ENCODE peak calls at places on chromosomes 12 and 14, in five cellular contexts. One of them, this sample, is unnamed.

GRCh38 chr14:100703574-100704220 is 23.0 kb upstream of the DLK1 start:
- DNase-seq in AG09319: no peak
- DNase-seq in PC-9: peak
- DNase-seq in HL-60: no peak
- DNase-seq in osteocyte: no peak
- DNase-seq in this sample: no peak

GRCh38 chr12:64814432-64814831 is 10.0 kb upstream of the TBC1D30 start:
- DNase-seq in AG09319: no peak
- DNase-seq in PC-9: no peak
- DNase-seq in HL-60: no peak
- DNase-seq in osteocyte: no peak
- DNase-seq in this sample: no peak

GRCh38 chr14:98775892-98776291 is 496.1 kb downstream of the BCL11B start:
- DNase-seq in AG09319: no peak
- DNase-seq in PC-9: no peak
- DNase-seq in osteocyte: no peak
- DNase-seq in HL-60: no peak
- DNase-seq in this sample: no peak

GRCh38 chr12:66550626-66551025 is 128.2 kb downstream of the GRIP1 start:
- DNase-seq in osteocyte: no peak
- DNase-seq in AG09319: no peak
- DNase-seq in HL-60: no peak
- DNase-seq in PC-9: no peak
- DNase-seq in this sample: no peak

GRCh38 chr14:103103461-103104388 is 9.2 kb downstream of the EXOC3L4 start:
- DNase-seq in HL-60: peak
- DNase-seq in AG09319: no peak
- DNase-seq in osteocyte: no peak
- DNase-seq in PC-9: peak
- DNase-seq in this sample: no peak

GRCh38 chr12:62345667-62346066 is 85.5 kb downstream of the USP15 start:
- DNase-seq in PC-9: no peak
- DNase-seq in AG09319: no peak
- DNase-seq in HL-60: no peak
- DNase-seq in osteocyte: no peak
- DNase-seq in this sample: no peak

GRCh38 chr12:82746668-82747067 is 60.0 kb downstream of the TMTC2 start:
- DNase-seq in PC-9: no peak
- DNase-seq in osteocyte: no peak
- DNase-seq in AG09319: no peak
- DNase-seq in HL-60: no peak
- DNase-seq in this sample: no peak

GRCh38 chr12:40446385-40446784 is 221.6 kb downstream of the LRRK2 start:
- DNase-seq in HL-60: peak
- DNase-seq in AG09319: no peak
- DNase-seq in osteocyte: no peak
- DNase-seq in PC-9: no peak
- DNase-seq in this sample: no peak

GRCh38 chr12:55637467-55637866 is 775 bp downstream of the OR10P1 start:
- DNase-seq in PC-9: no peak
- DNase-seq in AG09319: no peak
- DNase-seq in HL-60: no peak
- DNase-seq in osteocyte: no peak
- DNase-seq in this sample: no peak

GRCh38 chr12:56154246-56154771 is 1.9 kb downstream of the MYL6B start:
- DNase-seq in osteocyte: no peak
- DNase-seq in HL-60: no peak
- DNase-seq in PC-9: no peak
- DNase-seq in AG09319: no peak
- DNase-seq in this sample: no peak

GRCh38 chr12:108621161-108621560 is 12.5 kb downstream of the SELPLG start:
- DNase-seq in PC-9: no peak
- DNase-seq in AG09319: no peak
- DNase-seq in osteocyte: no peak
- DNase-seq in HL-60: no peak
- DNase-seq in this sample: no peak

GRCh38 chr14:68979722-68980552 is 835 bp upstream of the ACTN1 start:
- DNase-seq in PC-9: no peak
- DNase-seq in AG09319: no peak
- DNase-seq in osteocyte: no peak
- DNase-seq in HL-60: peak
- DNase-seq in this sample: no peak

GRCh38 chr12:102095677-102096263 is 24.1 kb downstream of the NUP37 start:
- DNase-seq in osteocyte: no peak
- DNase-seq in AG09319: no peak
- DNase-seq in HL-60: no peak
- DNase-seq in PC-9: no peak
- DNase-seq in this sample: no peak

GRCh38 chr12:54184024-54184805 is 4.6 kb downstream of the SMUG1 start:
- DNase-seq in PC-9: no peak
- DNase-seq in HL-60: no peak
- DNase-seq in osteocyte: no peak
- DNase-seq in AG09319: no peak
- DNase-seq in this sample: no peak

GRCh38 chr14:32364941-32365340 is 35.8 kb downstream of the AKAP6 start:
- DNase-seq in AG09319: no peak
- DNase-seq in osteocyte: no peak
- DNase-seq in HL-60: no peak
- DNase-seq in PC-9: no peak
- DNase-seq in this sample: no peak

GRCh38 chr12:130795906-130796305 is 43.1 kb downstream of the STX2 start:
- DNase-seq in osteocyte: no peak
- DNase-seq in AG09319: no peak
- DNase-seq in HL-60: no peak
- DNase-seq in PC-9: no peak
- DNase-seq in this sample: no peak

GRCh38 chr12:114274131-114274530 is 131.8 kb downstream of the TBX5 start:
- DNase-seq in osteocyte: no peak
- DNase-seq in PC-9: no peak
- DNase-seq in HL-60: no peak
- DNase-seq in AG09319: no peak
- DNase-seq in this sample: no peak

GRCh38 chr14:35140718-35141581 is 18.6 kb downstream of the PRORP start:
- DNase-seq in AG09319: no peak
- DNase-seq in HL-60: no peak
- DNase-seq in osteocyte: no peak
- DNase-seq in PC-9: no peak
- DNase-seq in this sample: no peak

GRCh38 chr14:92511472-92512247 is 1.9 kb upstream of the RIN3 start:
- DNase-seq in AG09319: peak
- DNase-seq in osteocyte: no peak
- DNase-seq in PC-9: peak
- DNase-seq in HL-60: no peak
- DNase-seq in this sample: no peak

GRCh38 chr12:94491489-94491888 is 31.8 kb upstream of the CEP83 start:
- DNase-seq in HL-60: no peak
- DNase-seq in AG09319: no peak
- DNase-seq in PC-9: no peak
- DNase-seq in osteocyte: no peak
- DNase-seq in this sample: no peak

GRCh38 chr12:46268349-46268616 is 560 bp downstream of the SLC38A1 start:
- DNase-seq in HL-60: no peak
- DNase-seq in PC-9: no peak
- DNase-seq in AG09319: no peak
- DNase-seq in osteocyte: no peak
- DNase-seq in this sample: no peak

GRCh38 chr14:95609398-95609990 is 74.6 kb downstream of the GLRX5 start:
- DNase-seq in PC-9: no peak
- DNase-seq in HL-60: peak
- DNase-seq in AG09319: no peak
- DNase-seq in osteocyte: no peak
- DNase-seq in this sample: no peak

GRCh38 chr12:70581199-70581598 is 56.0 kb downstream of the PTPRB start:
- DNase-seq in PC-9: no peak
- DNase-seq in osteocyte: no peak
- DNase-seq in HL-60: no peak
- DNase-seq in AG09319: no peak
- DNase-seq in this sample: no peak

GRCh38 chr12:78146365-78146772 is 315.7 kb downstream of the NAV3 start:
- DNase-seq in PC-9: no peak
- DNase-seq in osteocyte: no peak
- DNase-seq in AG09319: peak
- DNase-seq in HL-60: no peak
- DNase-seq in this sample: no peak

GRCh38 chr14:89425931-89426330 is 8.9 kb upstream of the FOXN3 start:
- DNase-seq in osteocyte: no peak
- DNase-seq in HL-60: no peak
- DNase-seq in PC-9: peak
- DNase-seq in AG09319: peak
- DNase-seq in this sample: no peak

GRCh38 chr14:22176930-22177329 is 412.1 kb downstream of the DAD1 start:
- DNase-seq in osteocyte: no peak
- DNase-seq in PC-9: no peak
- DNase-seq in AG09319: no peak
- DNase-seq in HL-60: no peak
- DNase-seq in this sample: no peak

GRCh38 chr14:22179190-22179589 is 409.8 kb downstream of the DAD1 start:
- DNase-seq in HL-60: no peak
- DNase-seq in osteocyte: no peak
- DNase-seq in PC-9: no peak
- DNase-seq in AG09319: no peak
- DNase-seq in this sample: no peak

GRCh38 chr14:22178330-22178981 is 410.6 kb downstream of the DAD1 start:
- DNase-seq in osteocyte: no peak
- DNase-seq in AG09319: no peak
- DNase-seq in PC-9: no peak
- DNase-seq in HL-60: peak
- DNase-seq in this sample: no peak

GRCh38 chr14:22177870-22178269 is 411.2 kb downstream of the DAD1 start:
- DNase-seq in AG09319: no peak
- DNase-seq in HL-60: peak
- DNase-seq in osteocyte: no peak
- DNase-seq in PC-9: no peak
- DNase-seq in this sample: no peak

GRCh38 chr14:22180045-22180444 is 409.0 kb downstream of the DAD1 start:
- DNase-seq in PC-9: no peak
- DNase-seq in osteocyte: no peak
- DNase-seq in HL-60: no peak
- DNase-seq in AG09319: no peak
- DNase-seq in this sample: no peak
- TF ChIP-seq CTCF in PC-9: no peak
- TF ChIP-seq CTCF in osteocyte: no peak
- TF ChIP-seq CTCF in HL-60: no peak
- TF ChIP-seq CTCF in AG09319: no peak
- TF ChIP-seq CTCF in this sample: no peak

DNA sequence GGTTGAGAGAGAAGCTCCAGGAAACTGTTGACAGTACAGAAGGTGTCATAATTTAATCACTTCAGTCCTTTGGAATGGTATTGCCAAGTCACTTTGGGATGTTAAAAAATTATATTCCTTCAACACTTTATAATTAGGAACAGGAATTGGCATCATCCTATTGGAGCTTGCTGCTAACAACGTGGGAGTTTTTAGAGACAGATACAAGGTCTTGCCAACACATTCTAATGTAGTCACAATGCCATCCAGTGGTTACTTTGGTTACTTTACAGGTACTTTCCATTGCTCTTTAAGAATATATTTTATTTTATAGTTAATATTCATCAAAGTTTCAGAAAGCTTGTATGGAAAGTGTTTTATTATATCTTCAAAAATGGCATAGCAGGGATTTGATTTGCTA is 310.1 kb downstream of the SYT1 start:
- DNase-seq in HL-60: no peak
- DNase-seq in AG09319: peak
- DNase-seq in osteocyte: no peak
- DNase-seq in PC-9: no peak
- DNase-seq in this sample: no peak
- TF ChIP-seq CTCF in HL-60: no peak
- TF ChIP-seq CTCF in AG09319: peak
- TF ChIP-seq CTCF in osteocyte: peak
- TF ChIP-seq CTCF in PC-9: peak
- TF ChIP-seq CTCF in this sample: peak

GRCh38 chr12:116598341-116599284 is 39.4 kb downstream of the MAP1LC3B2 start:
- DNase-seq in osteocyte: no peak
- DNase-seq in AG09319: no peak
- DNase-seq in HL-60: no peak
- DNase-seq in PC-9: no peak
- DNase-seq in this sample: no peak

GRCh38 chr12:116597886-116598285 is 38.7 kb downstream of the MAP1LC3B2 start:
- DNase-seq in HL-60: no peak
- DNase-seq in PC-9: no peak
- DNase-seq in AG09319: no peak
- DNase-seq in osteocyte: no peak
- DNase-seq in this sample: no peak

GRCh38 chr12:116601524-116601923 is 42.3 kb downstream of the MAP1LC3B2 start:
- DNase-seq in osteocyte: no peak
- DNase-seq in PC-9: peak
- DNase-seq in HL-60: no peak
- DNase-seq in AG09319: no peak
- DNase-seq in this sample: no peak

GRCh38 chr12:116600959-116601358 is 41.8 kb downstream of the MAP1LC3B2 start:
- DNase-seq in AG09319: no peak
- DNase-seq in PC-9: no peak
- DNase-seq in HL-60: no peak
- DNase-seq in osteocyte: no peak
- DNase-seq in this sample: no peak

GRCh38 chr12:116599285-116600122 is 40.3 kb downstream of the MAP1LC3B2 start:
- DNase-seq in AG09319: no peak
- DNase-seq in osteocyte: peak
- DNase-seq in HL-60: peak
- DNase-seq in PC-9: peak
- DNase-seq in this sample: no peak
- TF ChIP-seq CTCF in AG09319: peak
- TF ChIP-seq CTCF in osteocyte: peak
- TF ChIP-seq CTCF in HL-60: no peak
- TF ChIP-seq CTCF in PC-9: peak
- TF ChIP-seq CTCF in this sample: peak

DNA sequence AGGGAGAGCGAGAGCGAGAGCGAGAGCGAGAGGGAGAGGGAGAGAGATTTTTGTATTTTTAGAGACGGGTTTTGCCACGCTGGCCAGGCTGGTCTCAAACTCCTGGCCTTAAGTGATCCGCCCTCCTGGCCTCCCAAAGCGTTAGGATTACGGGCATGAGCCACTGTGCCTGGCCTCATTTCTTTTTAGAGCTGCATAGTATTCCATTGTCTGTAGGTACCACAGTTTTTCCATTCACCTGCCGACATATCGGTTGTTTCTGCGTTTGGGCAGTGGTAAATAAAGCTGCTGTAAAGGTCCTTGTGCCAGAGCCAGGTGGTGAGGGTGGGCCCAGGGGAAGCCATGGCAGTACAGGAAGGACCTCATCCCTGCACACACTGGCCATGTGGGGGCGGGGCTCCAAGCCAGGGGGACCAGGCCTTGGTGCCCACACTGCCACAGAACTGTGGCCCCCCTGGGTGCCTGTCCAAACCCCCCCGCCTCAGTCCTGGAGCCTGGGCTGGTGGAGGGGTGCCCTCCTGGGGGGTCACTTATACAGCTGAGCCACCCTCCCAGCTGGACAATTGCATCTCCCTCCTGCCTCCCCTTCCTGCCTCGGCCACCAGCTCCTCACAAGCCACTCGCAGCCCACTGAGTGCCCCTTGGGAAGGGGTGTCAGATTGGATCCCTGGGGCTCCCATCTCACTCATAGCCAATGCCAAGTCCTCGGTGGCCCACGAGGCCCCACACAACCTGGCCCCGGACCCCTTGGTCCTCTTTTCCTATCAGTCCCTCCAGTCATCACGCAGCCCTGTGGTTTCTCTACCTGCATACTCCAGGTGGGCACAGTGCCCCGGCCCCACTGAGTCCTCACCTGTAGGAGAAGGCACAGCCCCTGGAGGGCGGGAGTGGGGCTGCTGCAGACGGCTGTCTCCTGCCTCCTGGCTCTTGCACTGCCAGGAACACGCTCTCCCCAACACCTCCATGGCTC is 1.7 kb upstream of the PUS1 start:
- DNase-seq in AG09319: no peak
- DNase-seq in osteocyte: no peak
- DNase-seq in HL-60: no peak
- DNase-seq in PC-9: no peak
- DNase-seq in this sample: no peak
- TF ChIP-seq CTCF in AG09319: no peak
- TF ChIP-seq CTCF in osteocyte: no peak
- TF ChIP-seq CTCF in HL-60: no peak
- TF ChIP-seq CTCF in PC-9: no peak
- TF ChIP-seq CTCF in this sample: no peak